ENCODE peak calls at places on chromosome 13, in six cellular contexts. A, X, Z, N, I and P are unnamed samples.

GRCh38 chr13:99374994-99375805 is 68.0 kb upstream of the GPR183 start:
- DNase-seq in Z (no peak), A (no peak), I (no peak), N (no peak), X (no peak), P (peak)

GRCh38 chr13:109101550-109102144 is 472.2 kb downstream of the MYO16 start:
- DNase-seq in X (no peak), Z (no peak), N (no peak), I (no peak), A (no peak), P (no peak)

GRCh38 chr13:101307181-101307701 is 109.1 kb downstream of the NALCN start:
- DNase-seq in N (peak), X (peak), I (no peak), Z (no peak), A (peak), P (no peak)

GRCh38 chr13:93318538-93318937 is 91.9 kb downstream of the GPC6 start:
- DNase-seq in X (peak), Z (no peak), A (no peak), N (peak), I (peak), P (no peak)

GRCh38 chr13:28609936-28610335 is 49.0 kb upstream of the POMP start:
- DNase-seq in I (no peak), A (no peak), X (peak), N (peak), Z (no peak), P (no peak)

GRCh38 chr13:102291587-102292218 is 110.1 kb downstream of the FGF14 start:
- DNase-seq in A (no peak), N (peak), X (peak), I (peak), Z (no peak), P (no peak)

GRCh38 chr13:109331898-109332297 is 454.5 kb downstream of the IRS2 start:
- DNase-seq in N (peak), Z (no peak), X (peak), I (peak), A (peak), P (no peak)

GRCh38 chr13:107138987-107139386 is 571.0 kb upstream of the ARGLU1 start:
- DNase-seq in I (no peak), Z (no peak), A (no peak), X (no peak), N (no peak), P (no peak)

GRCh38 chr13:49821216-49821820 is 28.8 kb upstream of the KPNA3 start:
- DNase-seq in N (no peak), X (no peak), Z (no peak), I (no peak), A (peak), P (no peak)

GRCh38 chr13:46374710-46375109 is 12.3 kb downstream of the RUBCNL start:
- DNase-seq in I (no peak), X (no peak), Z (no peak), N (no peak), A (no peak), P (no peak)

GRCh38 chr13:103403814-103404213 is 337.6 kb upstream of the SLC10A2 start:
- DNase-seq in I (no peak), Z (no peak), N (no peak), A (no peak), X (no peak), P (no peak)

GRCh38 chr13:48908381-48909087 is 67.2 kb upstream of the FNDC3A start:
- DNase-seq in Z (no peak), X (no peak), N (peak), A (no peak), I (peak), P (no peak)

GRCh38 chr13:95296326-95296939 is 4.8 kb downstream of the ABCC4 start:
- DNase-seq in Z (no peak), N (no peak), I (peak), X (no peak), A (peak), P (no peak)

GRCh38 chr13:46530084-46530935 is 22.7 kb upstream of the LRCH1 start:
- DNase-seq in A (no peak), X (peak), I (no peak), N (peak), Z (no peak), P (no peak)

GRCh38 chr13:52969373-52969772 is 59.2 kb upstream of the OLFM4 start:
- DNase-seq in I (no peak), Z (no peak), X (no peak), A (no peak), N (no peak), P (no peak)

GRCh38 chr13:114339779-114340534 is 25.7 kb downstream of the CHAMP1 start:
- DNase-seq in N (peak), I (no peak), X (peak), A (no peak), Z (no peak), P (no peak)

GRCh38 chr13:56352901-56353300 is 787.8 kb upstream of the PRR20A start:
- DNase-seq in A (no peak), Z (no peak), X (no peak), I (no peak), N (no peak), P (no peak)

GRCh38 chr13:31968473-31968872 is 63.1 kb upstream of the FRY start:
- DNase-seq in I (no peak), X (peak), Z (no peak), N (no peak), A (no peak), P (no peak)

GRCh38 chr13:44719857-44720671 is 143.9 kb upstream of the TSC22D1 start:
- DNase-seq in Z (no peak), X (peak), A (no peak), I (no peak), N (peak), P (no peak)

GRCh38 chr13:24212674-24213073 is 52.2 kb downstream of the SPATA13 start:
- DNase-seq in A (no peak), N (no peak), Z (no peak), I (no peak), X (no peak), P (no peak)

GRCh38 chr13:45615501-45616101 is at the start of gene ERICH6B:
- DNase-seq in A (no peak), Z (peak), N (peak), X (peak), I (peak), P (peak)

DNA sequence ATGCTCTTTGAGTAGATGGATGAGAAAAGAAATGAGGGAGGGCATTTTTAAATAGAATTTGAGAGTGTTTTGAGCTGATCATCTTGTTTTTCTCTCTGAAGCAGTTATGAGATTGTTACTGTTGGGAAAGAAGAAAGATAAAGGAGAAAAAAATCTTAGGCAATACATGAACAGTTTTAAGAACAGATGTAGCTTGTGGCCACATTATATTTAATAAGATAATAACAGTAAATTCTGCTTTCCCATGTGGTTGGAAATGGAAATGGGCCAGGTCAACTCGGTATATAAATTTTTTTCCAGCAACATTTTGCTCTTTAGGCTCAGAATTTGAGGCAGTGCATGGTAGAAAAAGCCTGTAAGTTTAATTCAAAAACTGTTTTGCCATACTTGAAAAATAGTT is 118.7 kb downstream of the POSTN start:
- DNase-seq in X (no peak), N (peak), I (no peak), A (no peak), Z (no peak), P (no peak)
- H4K8ac ChIP-seq in X (no peak), N (no peak), I (no peak), A (no peak), Z (no peak), P (no peak)

GRCh38 chr13:112074139-112074710 is 7.3 kb downstream of the SOX1 start:
- DNase-seq in A (no peak), X (no peak), I (no peak), N (no peak), Z (no peak), P (no peak)

GRCh38 chr13:112077729-112078128 is 10.8 kb downstream of the SOX1 start:
- DNase-seq in A (no peak), I (no peak), Z (no peak), X (no peak), N (no peak), P (no peak)

GRCh38 chr13:112079696-112080095 is 12.7 kb downstream of the SOX1 start:
- DNase-seq in I (no peak), X (no peak), Z (no peak), A (no peak), N (no peak), P (no peak)

GRCh38 chr13:112083971-112084370 is 17.0 kb downstream of the SOX1 start:
- DNase-seq in A (no peak), I (no peak), X (no peak), N (no peak), Z (no peak), P (no peak)

DNA sequence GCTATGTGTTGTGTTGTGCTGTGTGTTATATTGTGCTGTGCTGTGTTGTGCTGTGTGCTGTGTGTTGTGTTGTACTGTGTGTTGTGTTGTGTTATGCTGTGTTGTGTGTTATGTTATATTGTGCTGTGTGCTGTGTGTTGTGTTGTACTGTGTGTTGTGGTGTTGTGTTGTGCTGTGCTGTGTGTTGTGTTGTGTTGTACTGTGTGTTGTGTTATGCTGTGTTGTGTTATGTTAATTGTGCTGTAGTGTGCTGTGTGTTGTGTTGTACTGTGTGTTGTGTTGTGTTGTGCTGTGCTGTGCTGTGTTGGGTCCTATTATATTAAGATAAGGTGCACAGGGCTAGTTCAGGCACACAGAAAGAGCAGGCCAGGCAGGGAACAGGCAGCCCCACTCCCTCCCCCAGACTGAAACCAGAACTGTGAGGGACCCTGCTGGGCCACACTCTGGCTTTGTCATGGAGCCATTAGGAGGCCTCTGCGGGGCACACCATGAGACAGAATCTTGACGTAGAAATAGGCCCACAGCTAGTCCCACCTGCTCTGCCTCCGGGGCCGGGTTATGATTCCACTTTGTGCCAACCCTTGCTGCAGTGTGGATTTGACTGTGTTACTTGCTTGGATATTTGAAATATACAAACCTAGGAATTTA is 12.1 kb downstream of the SOX1 start:
- DNase-seq in I (no peak), Z (no peak), X (no peak), N (no peak), A (no peak), P (no peak)
- H4K8ac ChIP-seq in I (no peak), Z (no peak), X (no peak), N (no peak), A (no peak), P (peak)

DNA sequence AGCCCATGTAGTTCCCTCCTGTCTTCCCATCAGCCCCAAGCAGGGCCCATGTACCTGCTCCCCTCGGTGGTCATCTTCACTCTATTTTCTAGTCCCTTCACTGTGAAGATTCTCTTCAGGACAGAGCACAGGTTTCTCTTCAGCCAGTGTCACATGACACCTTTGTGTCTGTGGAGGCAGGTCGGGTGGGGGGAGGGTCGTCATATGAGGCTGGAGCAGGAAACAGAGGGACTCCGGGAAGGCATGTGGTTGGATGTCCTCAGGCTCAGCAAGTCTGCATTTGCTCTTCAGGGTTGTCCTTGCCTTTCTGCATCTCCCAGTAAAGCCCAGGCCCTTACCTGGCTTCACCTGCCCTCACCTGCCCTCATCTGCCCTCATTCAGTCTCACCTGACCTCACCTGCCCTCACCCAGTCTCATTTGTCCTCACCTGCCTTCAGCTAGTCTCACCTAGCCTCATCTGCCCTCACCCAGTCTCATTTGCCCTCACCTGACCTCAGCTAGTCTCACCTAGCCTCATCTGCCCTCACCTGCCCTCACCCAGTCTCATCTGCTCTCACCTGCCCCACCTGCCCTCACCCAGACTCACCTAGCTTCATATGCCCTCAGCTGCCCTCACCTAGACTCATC is 120.3 kb downstream of the ZDHHC20 start:
- DNase-seq in A (peak), N (no peak), Z (no peak), X (no peak), I (peak), P (no peak)
- H4K8ac ChIP-seq in A (no peak), N (no peak), Z (no peak), X (no peak), I (no peak), P (peak)

DNA sequence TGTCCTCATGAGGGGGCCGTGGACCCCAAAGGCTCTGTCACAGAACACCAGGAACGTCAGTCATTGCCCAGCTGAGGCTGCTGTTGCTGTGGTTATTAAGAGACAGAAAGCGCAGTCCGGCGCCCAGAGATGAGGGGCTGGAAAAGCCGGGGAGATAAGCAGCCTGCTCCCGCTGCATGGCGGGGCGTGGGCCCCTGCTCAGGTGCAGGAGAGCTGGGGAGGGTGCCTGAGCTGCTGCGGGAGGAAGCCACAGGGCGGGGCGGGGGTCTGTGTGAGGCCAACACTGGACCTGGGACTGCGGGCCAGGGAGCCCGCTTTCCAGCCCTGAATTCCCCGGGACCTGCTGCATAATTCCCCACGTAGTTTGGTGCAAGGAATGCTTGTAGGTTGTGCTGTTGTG is 11.3 kb downstream of the SOX1 start:
- DNase-seq in A (no peak), N (no peak), I (no peak), Z (no peak), X (no peak), P (no peak)
- H4K8ac ChIP-seq in A (no peak), N (no peak), I (no peak), Z (no peak), X (no peak), P (peak)

GRCh38 chr13:75414036-75414827 is 67.7 kb downstream of the TBC1D4 start:
- DNase-seq in X (no peak), Z (no peak), N (no peak), I (no peak), A (no peak), P (no peak)
- H4K8ac ChIP-seq in X (no peak), Z (no peak), N (no peak), I (no peak), A (no peak), P (no peak)

GRCh38 chr13:30004204-30004603 is 153.8 kb upstream of the UBL3 start:
- DNase-seq in I (no peak), Z (no peak), X (no peak), A (no peak), N (peak), P (no peak)
- H4K8ac ChIP-seq in I (no peak), Z (no peak), X (no peak), A (no peak), N (peak), P (no peak)

DNA sequence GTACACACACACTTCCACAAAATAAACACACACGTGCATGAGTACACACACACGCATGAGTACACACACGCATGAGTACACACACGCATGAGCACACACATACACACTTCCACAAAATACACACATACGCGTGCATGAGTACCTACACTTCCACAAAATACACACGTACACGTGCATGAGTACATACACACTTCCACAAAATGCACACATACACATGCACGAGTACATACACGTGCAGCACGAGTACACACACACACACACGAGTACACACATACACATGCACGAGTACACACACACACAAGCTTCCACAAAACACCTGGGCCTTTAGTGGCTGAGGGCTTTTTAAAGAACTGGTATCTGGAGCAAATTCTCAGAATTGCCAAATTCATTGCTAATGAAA is 619.3 kb downstream of the GPC5 start:
- DNase-seq in I (no peak), A (no peak), Z (no peak), X (no peak), N (no peak), P (no peak)
- H4K8ac ChIP-seq in I (no peak), A (no peak), Z (no peak), X (no peak), N (no peak), P (peak)

GRCh38 chr13:30196025-30196424 is 111.3 kb downstream of the KATNAL1 start:
- DNase-seq in A (no peak), N (peak), X (peak), Z (peak), I (peak), P (peak)
- H4K8ac ChIP-seq in A (no peak), N (no peak), X (no peak), Z (no peak), I (no peak), P (no peak)

DNA sequence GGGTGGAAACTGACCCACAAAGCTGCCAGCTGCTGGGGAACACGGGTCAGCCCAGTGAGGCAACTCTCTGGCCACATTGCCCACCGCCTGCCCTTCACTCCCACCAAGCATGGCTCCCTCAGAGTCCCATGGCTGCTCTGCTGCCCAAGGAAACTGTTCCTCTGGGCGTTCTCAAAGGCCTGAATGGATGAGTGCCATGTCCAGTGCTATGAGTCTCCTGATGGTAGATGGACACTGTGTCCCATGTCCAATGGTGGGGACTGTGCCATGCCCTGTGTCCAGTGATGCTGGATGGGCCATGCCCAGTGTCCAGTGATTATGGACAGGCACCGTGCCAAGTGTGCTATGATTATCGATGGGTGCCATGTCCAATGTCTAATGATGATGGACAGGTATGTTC is 88.8 kb downstream of the ANKRD10 start:
- DNase-seq in Z (no peak), A (no peak), I (no peak), N (no peak), X (no peak), P (no peak)
- H4K8ac ChIP-seq in Z (no peak), A (no peak), I (no peak), N (no peak), X (no peak), P (no peak)

DNA sequence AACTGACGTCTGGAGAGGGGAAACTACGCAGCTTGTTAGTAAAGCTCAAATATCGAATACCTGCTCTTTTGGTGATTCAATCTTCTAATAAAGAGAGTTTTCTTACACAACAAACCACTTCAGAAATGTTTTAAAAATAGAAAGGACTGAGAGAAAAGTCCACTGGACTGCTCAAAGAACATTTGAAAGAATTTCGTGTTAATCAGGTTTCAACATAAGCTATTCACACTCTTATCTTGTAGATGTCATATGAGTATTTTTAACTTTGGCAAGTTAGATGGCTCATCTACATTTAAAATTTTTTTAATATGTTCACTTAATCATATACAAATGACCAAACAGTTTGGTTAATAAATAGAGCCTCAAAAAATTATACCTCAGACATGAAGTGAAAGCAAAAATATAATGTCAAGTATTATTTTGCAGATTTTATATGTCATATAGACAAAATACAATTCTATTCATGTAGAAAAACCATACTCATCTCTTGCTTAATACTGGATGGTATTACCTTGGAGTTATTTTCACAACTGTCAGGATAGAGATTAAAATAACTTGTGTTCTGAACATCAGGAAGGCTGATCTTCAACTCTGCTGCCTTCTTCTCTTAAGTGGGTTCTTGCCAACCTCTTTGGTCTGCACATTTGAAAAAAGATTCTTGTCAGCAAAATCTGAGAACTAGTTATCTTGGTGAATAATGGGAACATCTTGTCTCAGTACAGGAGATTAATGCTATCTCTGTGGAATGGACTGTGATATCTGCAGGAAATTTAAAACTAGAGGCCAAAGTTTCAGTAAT is 95.4 kb upstream of the FAM216B start:
- DNase-seq in I (peak), A (no peak), X (no peak), Z (no peak), N (no peak), P (no peak)
- H4K8ac ChIP-seq in I (no peak), A (no peak), X (no peak), Z (no peak), N (no peak), P (no peak)